ENCODE peak calls at places on chromosome 12, in five cellular contexts. P is T-cell; K is hippocampal formation; A is uterus; N is stimulated activated CD8-positive, alpha-beta memory T cell treated with anti-CD3 and anti-CD28 coated beads, Interleukin-7, amount 100 ng/mL, for 1 hour. O is an unnamed sample.
A peak's percentile ranks its signal among the peaks of the same experiment; 100 is the strongest.

GRCh38 chr12:124550123-124551089 is 17.0 kb downstream of the NCOR2 start:
- DNase-seq in P (no peak), K (no peak), A (peak; percentile 25), N (no peak), O (no peak)

GRCh38 chr12:52741378-52742195 is 35.6 kb downstream of the KRT76 start:
- DNase-seq in P (no peak), K (no peak), A (peak; percentile 26), N (peak; percentile 26), O (no peak)

GRCh38 chr12:79344855-79345840 is 345.6 kb downstream of the PAWR start:
- DNase-seq in P (no peak), K (no peak), A (no peak), N (no peak), O (no peak)

GRCh38 chr12:123696641-123697040 is 15.5 kb upstream of the ATP6V0A2 start:
- DNase-seq in P (no peak), K (no peak), A (no peak), N (no peak), O (no peak)

GRCh38 chr12:98595152-98595988 is 1.9 kb downstream of the SLC25A3 start:
- DNase-seq in P (no peak), K (no peak), A (no peak), N (no peak), O (no peak)

GRCh38 chr12:66269757-66270383 is 32.4 kb upstream of the HELB start:
- DNase-seq in P (no peak), K (peak; percentile 11), A (no peak), N (no peak), O (no peak)

GRCh38 chr12:54933381-54933780 is 51.2 kb downstream of the TESPA1 start:
- DNase-seq in P (no peak), K (no peak), A (no peak), N (no peak), O (no peak)

GRCh38 chr12:111578276-111578970 is 20.7 kb downstream of the ATXN2 start:
- DNase-seq in P (no peak), K (no peak), A (no peak), N (no peak), O (no peak)

GRCh38 chr12:632102-632696 is 31.0 kb downstream of the NINJ2 start:
- DNase-seq in P (no peak), K (no peak), A (no peak), N (no peak), O (no peak)

GRCh38 chr12:68240975-68241374 is 12.4 kb downstream of the IL22 start:
- DNase-seq in P (peak; percentile 18), K (no peak), A (no peak), N (no peak), O (no peak)

GRCh38 chr12:50185975-50186663 is 18.9 kb upstream of the CERS5 start:
- DNase-seq in P (no peak), K (no peak), A (no peak), N (no peak), O (no peak)

O was measured in amygdala.